ENCODE peak calls at places on chromosomes 4 and X, in six cellular contexts. One of them, this sample, is unnamed.

GRCh38 chr4:1991087-1991486 is 17.7 kb downstream of the NELFA start:
- DNase-seq in GM12878: no peak
- DNase-seq in K562: no peak
- DNase-seq in IMR-90: no peak
- DNase-seq in A549: no peak
- DNase-seq in HepG2: no peak
- DNase-seq in this sample: no peak

GRCh38 chrX:155841232-155841631 is 39.9 kb upstream of the VAMP7 start:
- DNase-seq in GM12878: no peak
- DNase-seq in K562: no peak
- DNase-seq in IMR-90: no peak
- DNase-seq in A549: no peak
- DNase-seq in HepG2: no peak
- DNase-seq in this sample: no peak

GRCh38 chr4:140071806-140072205 is 82.2 kb downstream of the MAML3 start:
- DNase-seq in GM12878: peak
- DNase-seq in K562: no peak
- DNase-seq in IMR-90: peak
- DNase-seq in A549: no peak
- DNase-seq in HepG2: no peak
- DNase-seq in this sample: no peak

GRCh38 chrX:18401848-18402213 is 23.6 kb upstream of the CDKL5 start:
- DNase-seq in GM12878: no peak
- DNase-seq in K562: no peak
- DNase-seq in IMR-90: no peak
- DNase-seq in A549: no peak
- DNase-seq in HepG2: no peak
- DNase-seq in this sample: no peak

GRCh38 chrX:1466971-1467561 is 14.4 kb upstream of the ASMTL start:
- DNase-seq in GM12878: no peak
- DNase-seq in K562: no peak
- DNase-seq in IMR-90: no peak
- DNase-seq in A549: no peak
- DNase-seq in HepG2: no peak
- DNase-seq in this sample: no peak

GRCh38 chr4:186190456-186191265 is 706 bp upstream of the CYP4V2 start:
- DNase-seq in GM12878: no peak
- DNase-seq in K562: peak
- DNase-seq in IMR-90: no peak
- DNase-seq in A549: no peak
- DNase-seq in HepG2: no peak
- DNase-seq in this sample: peak

GRCh38 chrX:25018682-25019081 is 2.9 kb upstream of the ARX start:
- DNase-seq in GM12878: no peak
- DNase-seq in K562: no peak
- DNase-seq in IMR-90: no peak
- DNase-seq in A549: no peak
- DNase-seq in HepG2: no peak
- DNase-seq in this sample: no peak

GRCh38 chrX:129980540-129981206 is 1.8 kb upstream of the BCORL1 start:
- DNase-seq in GM12878: no peak
- DNase-seq in K562: no peak
- DNase-seq in IMR-90: no peak
- DNase-seq in A549: peak
- DNase-seq in HepG2: peak
- DNase-seq in this sample: no peak

GRCh38 chr4:629636-629915 is 4.2 kb downstream of the PDE6B start:
- DNase-seq in GM12878: no peak
- DNase-seq in K562: no peak
- DNase-seq in IMR-90: no peak
- DNase-seq in A549: no peak
- DNase-seq in HepG2: no peak
- DNase-seq in this sample: no peak

DNA sequence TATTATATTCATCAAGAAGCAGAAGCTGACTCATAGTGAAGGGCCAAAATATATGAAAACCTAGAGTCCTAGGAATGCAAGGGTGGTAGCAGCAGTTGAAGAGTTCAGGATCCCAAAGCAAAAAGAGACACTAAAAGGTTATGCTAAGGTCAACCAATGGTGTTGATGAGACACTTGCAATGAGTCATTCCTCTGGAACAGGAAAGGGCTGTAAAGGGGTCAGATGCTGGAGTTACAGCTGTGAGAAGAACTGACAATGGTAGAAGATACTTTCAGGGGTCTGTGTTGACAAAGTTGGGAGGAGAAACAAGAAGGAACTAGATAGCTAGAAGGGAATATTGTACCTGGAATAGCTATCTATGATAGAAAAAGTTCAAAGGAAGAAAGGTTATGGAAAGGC is 47.5 kb downstream of the ZGRF1 start:
- DNase-seq in GM12878: no peak
- DNase-seq in K562: peak
- DNase-seq in IMR-90: peak
- DNase-seq in A549: peak
- DNase-seq in HepG2: peak
- DNase-seq in this sample: no peak
- TF ChIP-seq BHLHE40 in GM12878: no peak
- TF ChIP-seq BHLHE40 in K562: peak
- TF ChIP-seq BHLHE40 in IMR-90: no peak
- TF ChIP-seq BHLHE40 in A549: no peak
- TF ChIP-seq BHLHE40 in HepG2: no peak
- TF ChIP-seq BHLHE40 in this sample: no peak

GRCh38 chr4:38062894-38063168 is 102.6 kb downstream of the PTTG2 start:
- DNase-seq in GM12878: no peak
- DNase-seq in K562: no peak
- DNase-seq in IMR-90: no peak
- DNase-seq in A549: no peak
- DNase-seq in HepG2: no peak
- DNase-seq in this sample: no peak

GRCh38 chr4:38068107-38068506 is 107.9 kb downstream of the PTTG2 start:
- DNase-seq in GM12878: no peak
- DNase-seq in K562: no peak
- DNase-seq in IMR-90: no peak
- DNase-seq in A549: no peak
- DNase-seq in HepG2: no peak
- DNase-seq in this sample: no peak

GRCh38 chr4:38065181-38065580 is 105.0 kb downstream of the PTTG2 start:
- DNase-seq in GM12878: no peak
- DNase-seq in K562: no peak
- DNase-seq in IMR-90: no peak
- DNase-seq in A549: no peak
- DNase-seq in HepG2: no peak
- DNase-seq in this sample: no peak

GRCh38 chr4:38067499-38067898 is 107.3 kb downstream of the PTTG2 start:
- DNase-seq in GM12878: no peak
- DNase-seq in K562: no peak
- DNase-seq in IMR-90: no peak
- DNase-seq in A549: no peak
- DNase-seq in HepG2: no peak
- DNase-seq in this sample: no peak

DNA sequence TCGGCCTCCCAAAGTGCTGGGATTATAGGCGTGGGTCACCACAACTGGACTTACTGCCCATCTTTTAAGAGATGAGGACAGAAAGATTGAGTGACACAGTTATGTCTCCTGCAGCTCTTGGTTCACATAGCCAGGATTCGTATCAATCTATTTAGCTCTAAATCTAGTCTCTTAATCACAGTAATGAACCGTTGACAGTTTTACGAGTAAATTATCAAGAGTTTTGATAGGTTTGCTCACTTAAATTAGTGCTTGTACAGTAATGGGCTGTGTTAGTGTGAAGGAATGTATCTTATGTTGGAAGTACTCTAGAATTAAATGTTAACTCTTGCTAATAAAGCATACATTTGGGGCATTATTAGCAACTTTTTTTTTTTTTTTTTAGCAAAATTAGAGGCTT is 105.7 kb downstream of the PTTG2 start:
- DNase-seq in GM12878: no peak
- DNase-seq in K562: no peak
- DNase-seq in IMR-90: no peak
- DNase-seq in A549: no peak
- DNase-seq in HepG2: no peak
- DNase-seq in this sample: no peak
- TF ChIP-seq BHLHE40 in GM12878: no peak
- TF ChIP-seq BHLHE40 in K562: no peak
- TF ChIP-seq BHLHE40 in IMR-90: no peak
- TF ChIP-seq BHLHE40 in A549: no peak
- TF ChIP-seq BHLHE40 in HepG2: no peak
- TF ChIP-seq BHLHE40 in this sample: no peak

GRCh38 chr4:156949373-156949814 is 22.2 kb downstream of the PDGFC start:
- DNase-seq in GM12878: no peak
- DNase-seq in K562: no peak
- DNase-seq in IMR-90: peak
- DNase-seq in A549: peak
- DNase-seq in HepG2: peak
- DNase-seq in this sample: no peak

GRCh38 chr4:156948133-156948532 is 23.5 kb downstream of the PDGFC start:
- DNase-seq in GM12878: no peak
- DNase-seq in K562: no peak
- DNase-seq in IMR-90: no peak
- DNase-seq in A549: no peak
- DNase-seq in HepG2: no peak
- DNase-seq in this sample: no peak

GRCh38 chr4:156945532-156945931 is 26.1 kb downstream of the PDGFC start:
- DNase-seq in GM12878: no peak
- DNase-seq in K562: no peak
- DNase-seq in IMR-90: no peak
- DNase-seq in A549: no peak
- DNase-seq in HepG2: no peak
- DNase-seq in this sample: no peak

GRCh38 chr4:156948738-156949137 is 22.9 kb downstream of the PDGFC start:
- DNase-seq in GM12878: no peak
- DNase-seq in K562: no peak
- DNase-seq in IMR-90: no peak
- DNase-seq in A549: no peak
- DNase-seq in HepG2: no peak
- DNase-seq in this sample: peak

DNA sequence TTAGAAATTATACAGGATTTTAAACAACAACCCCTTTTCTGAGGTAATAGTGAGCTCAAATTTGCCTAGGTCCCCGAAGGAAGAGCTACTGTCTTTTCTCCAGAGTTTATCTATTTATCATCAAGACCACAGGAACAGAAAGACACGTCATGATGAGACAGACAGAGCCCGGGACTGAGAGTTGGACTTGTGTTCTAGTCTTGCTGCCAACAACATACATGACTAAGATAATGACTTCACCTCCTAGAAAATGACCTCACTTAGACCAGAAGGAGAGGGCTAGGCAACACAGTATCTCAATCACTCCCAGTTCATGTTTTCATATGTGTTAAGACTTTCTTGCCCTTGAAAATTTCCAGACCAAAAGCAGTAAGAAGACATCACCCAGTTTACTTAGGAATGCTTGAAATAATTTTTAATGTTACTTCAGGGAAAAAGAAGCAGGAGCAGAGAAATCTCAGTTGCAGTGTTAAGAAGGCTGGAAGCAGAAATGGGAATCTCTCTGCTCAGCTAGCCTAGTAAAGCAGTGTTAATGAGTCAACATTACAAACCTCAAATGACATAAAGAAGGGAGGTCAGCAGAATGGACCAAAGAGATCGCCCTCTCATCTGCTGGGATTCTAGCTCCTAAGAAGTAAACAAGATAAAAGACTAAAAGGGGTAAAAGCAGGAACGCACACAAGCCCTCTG is 24.9 kb downstream of the PDGFC start:
- DNase-seq in GM12878: no peak
- DNase-seq in K562: no peak
- DNase-seq in IMR-90: peak
- DNase-seq in A549: peak
- DNase-seq in HepG2: no peak
- DNase-seq in this sample: no peak
- TF ChIP-seq BHLHE40 in GM12878: no peak
- TF ChIP-seq BHLHE40 in K562: no peak
- TF ChIP-seq BHLHE40 in IMR-90: peak
- TF ChIP-seq BHLHE40 in A549: no peak
- TF ChIP-seq BHLHE40 in HepG2: no peak
- TF ChIP-seq BHLHE40 in this sample: no peak

DNA sequence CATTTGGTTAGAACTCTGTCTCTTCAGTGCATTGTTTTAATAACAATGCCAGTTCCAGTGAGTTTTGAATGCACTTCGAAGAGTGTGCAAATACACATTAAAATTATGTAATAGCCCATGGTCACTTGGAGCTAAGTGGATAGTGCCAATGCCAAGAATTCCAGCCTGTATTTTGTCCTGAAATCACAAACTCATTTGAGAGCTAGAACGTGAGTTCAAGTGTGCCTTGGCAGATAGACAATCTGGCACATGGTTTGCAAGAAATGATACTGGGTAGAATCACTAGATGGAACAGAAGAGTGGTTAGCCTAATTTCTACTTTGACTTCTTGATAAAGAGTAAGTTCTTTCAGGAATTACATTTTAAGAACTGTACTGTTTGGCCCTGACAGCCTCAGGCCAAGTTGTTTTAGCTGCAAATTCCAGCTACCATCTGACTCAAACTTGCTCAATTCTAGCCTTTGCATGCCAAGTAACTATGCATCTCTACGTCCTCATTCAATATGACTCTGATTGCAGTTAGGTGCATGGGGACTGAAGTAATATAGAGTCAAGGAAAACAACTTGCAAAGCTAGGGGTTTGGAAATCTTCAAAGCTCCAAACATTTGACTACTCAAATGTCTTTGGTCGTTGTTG is 131.9 kb upstream of the SMIM31 start:
- DNase-seq in GM12878: no peak
- DNase-seq in K562: no peak
- DNase-seq in IMR-90: no peak
- DNase-seq in A549: no peak
- DNase-seq in HepG2: no peak
- DNase-seq in this sample: no peak
- TF ChIP-seq BHLHE40 in GM12878: no peak
- TF ChIP-seq BHLHE40 in K562: no peak
- TF ChIP-seq BHLHE40 in IMR-90: no peak
- TF ChIP-seq BHLHE40 in A549: no peak
- TF ChIP-seq BHLHE40 in HepG2: no peak
- TF ChIP-seq BHLHE40 in this sample: no peak

DNA sequence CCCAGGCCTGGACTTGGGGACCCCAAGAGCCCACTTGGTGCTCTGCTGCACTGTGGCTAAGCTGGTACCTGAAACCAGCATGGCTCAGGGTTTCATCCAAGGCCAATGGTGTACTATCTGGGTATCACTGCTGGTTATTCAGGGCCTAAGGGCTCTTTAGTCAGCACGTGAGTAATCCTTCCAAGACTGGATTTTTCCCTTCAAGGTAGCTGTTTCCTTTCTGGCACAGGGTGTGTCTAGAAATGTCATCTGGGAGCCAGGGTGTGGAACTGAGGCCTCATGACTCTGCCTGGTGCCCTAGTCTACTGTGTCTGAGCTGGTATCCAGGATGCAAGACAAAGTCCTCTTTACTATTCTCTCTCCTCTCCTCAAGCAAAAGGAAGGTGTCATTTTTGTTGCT is 99.0 kb upstream of the QRFPR start:
- DNase-seq in GM12878: no peak
- DNase-seq in K562: no peak
- DNase-seq in IMR-90: no peak
- DNase-seq in A549: no peak
- DNase-seq in HepG2: no peak
- DNase-seq in this sample: no peak
- TF ChIP-seq BHLHE40 in GM12878: no peak
- TF ChIP-seq BHLHE40 in K562: no peak
- TF ChIP-seq BHLHE40 in IMR-90: no peak
- TF ChIP-seq BHLHE40 in A549: no peak
- TF ChIP-seq BHLHE40 in HepG2: no peak
- TF ChIP-seq BHLHE40 in this sample: no peak

GRCh38 chrX:15673970-15674369 is 9.4 kb upstream of the CLTRN start:
- DNase-seq in GM12878: no peak
- DNase-seq in K562: no peak
- DNase-seq in IMR-90: no peak
- DNase-seq in A549: no peak
- DNase-seq in HepG2: no peak
- DNase-seq in this sample: no peak
- TF ChIP-seq BHLHE40 in GM12878: no peak
- TF ChIP-seq BHLHE40 in K562: no peak
- TF ChIP-seq BHLHE40 in IMR-90: no peak
- TF ChIP-seq BHLHE40 in A549: no peak
- TF ChIP-seq BHLHE40 in HepG2: no peak
- TF ChIP-seq BHLHE40 in this sample: no peak